ENCODE peak calls at places on chromosomes 4 and X, in eight cellular contexts. X, I, N, Z, W, K, A and D are unnamed samples.

GRCh38 chr4:75710246-75710645 is 14.1 kb upstream of the USO1 start:
- DNase-seq in I (no peak), A (no peak), Z (no peak), X (no peak), W (no peak), K (no peak), N (no peak), D (no peak)

GRCh38 chrX:12570859-12571501 is 220.2 kb upstream of the PRPS2 start:
- DNase-seq in W (no peak), X (no peak), I (no peak), K (no peak), A (no peak), Z (no peak), N (no peak), D (no peak)

GRCh38 chr4:53713767-53714166 is 122.5 kb upstream of the LNX1 start:
- DNase-seq in W (no peak), N (no peak), K (no peak), Z (no peak), X (no peak), A (no peak), I (no peak), D (no peak)

GRCh38 chr4:86532851-86533250 is 61.3 kb upstream of the PTPN13 start:
- DNase-seq in K (no peak), X (no peak), A (no peak), W (no peak), I (no peak), N (no peak), Z (no peak), D (no peak)

GRCh38 chrX:9604111-9604907 is 139.5 kb downstream of the TBL1X start:
- DNase-seq in A (no peak), N (no peak), Z (no peak), I (no peak), W (no peak), K (no peak), X (peak), D (peak)

GRCh38 chrX:39857780-39858179 is 240.0 kb downstream of the BCOR start:
- DNase-seq in K (no peak), I (no peak), X (no peak), N (no peak), A (no peak), Z (no peak), W (no peak), D (no peak)

GRCh38 chrX:71095971-71096701 is 485 bp downstream of the FOXO4 start:
- DNase-seq in N (no peak), K (peak), I (peak), A (no peak), W (no peak), X (peak), Z (no peak), D (no peak)

GRCh38 chr4:43898836-43899235 is 549.8 kb downstream of the KCTD8 start:
- DNase-seq in Z (no peak), X (no peak), W (no peak), A (no peak), K (no peak), N (no peak), I (no peak), D (no peak)

GRCh38 chrX:107483976-107484726 is 34.7 kb downstream of the FRMPD3 start:
- DNase-seq in Z (no peak), A (no peak), W (no peak), X (no peak), N (no peak), I (no peak), K (no peak), D (peak)

GRCh38 chr4:117334451-117335188 is 249.2 kb upstream of the TRAM1L1 start:
- DNase-seq in A (no peak), W (no peak), K (no peak), I (no peak), Z (no peak), X (no peak), N (no peak), D (no peak)

GRCh38 chr4:30837131-30837539 is 117.0 kb downstream of the PCDH7 start:
- DNase-seq in W (no peak), A (no peak), K (peak), Z (no peak), X (no peak), N (peak), I (no peak), D (no peak)

GRCh38 chr4:76688737-76689078 is 209.2 kb downstream of the SOWAHB start:
- DNase-seq in K (peak), I (no peak), X (no peak), A (no peak), Z (no peak), N (no peak), W (no peak), D (no peak)

GRCh38 chrX:26722666-26723428 is 506.9 kb downstream of the MAGEB5 start:
- DNase-seq in Z (no peak), K (no peak), X (no peak), A (no peak), N (no peak), W (no peak), I (no peak), D (no peak)

GRCh38 chr4:185709802-185710486 is 102.0 kb downstream of the SORBS2 start:
- DNase-seq in X (no peak), A (peak), Z (no peak), I (no peak), K (no peak), N (peak), W (no peak), D (no peak)